ENCODE peak calls at places on chromosomes 4 and X, in six cellular contexts. One of them, this sample, is unnamed.

GRCh38 chr4:173418636-173419035 is 19.7 kb upstream of the SCRG1 start:
- DNase-seq in T-helper 1 cell: no peak
- DNase-seq in D341Med: no peak
- DNase-seq in memory B cell: no peak
- DNase-seq in nephron progenitor cell: no peak
- DNase-seq in naive B cell: no peak
- DNase-seq in this sample: no peak

GRCh38 chr4:183700407-183700806 is 41.3 kb downstream of the TRAPPC11 start:
- DNase-seq in nephron progenitor cell: no peak
- DNase-seq in D341Med: no peak
- DNase-seq in memory B cell: no peak
- DNase-seq in T-helper 1 cell: no peak
- DNase-seq in naive B cell: no peak
- DNase-seq in this sample: no peak

GRCh38 chr4:7518871-7519637 is 84.3 kb upstream of the PSAPL1 start:
- DNase-seq in nephron progenitor cell: no peak
- DNase-seq in T-helper 1 cell: no peak
- DNase-seq in memory B cell: no peak
- DNase-seq in naive B cell: no peak
- DNase-seq in D341Med: no peak
- DNase-seq in this sample: no peak

GRCh38 chr4:158930573-158930972 is 161.7 kb downstream of the FNIP2 start:
- DNase-seq in memory B cell: no peak
- DNase-seq in D341Med: no peak
- DNase-seq in naive B cell: no peak
- DNase-seq in nephron progenitor cell: no peak
- DNase-seq in T-helper 1 cell: no peak
- DNase-seq in this sample: no peak

GRCh38 chr4:107094976-107095375 is 58.9 kb upstream of the DKK2 start:
- DNase-seq in T-helper 1 cell: no peak
- DNase-seq in nephron progenitor cell: no peak
- DNase-seq in memory B cell: no peak
- DNase-seq in naive B cell: no peak
- DNase-seq in D341Med: no peak
- DNase-seq in this sample: no peak

GRCh38 chr4:32161382-32161781 is 1441.2 kb downstream of the PCDH7 start:
- DNase-seq in memory B cell: no peak
- DNase-seq in T-helper 1 cell: no peak
- DNase-seq in nephron progenitor cell: no peak
- DNase-seq in D341Med: no peak
- DNase-seq in naive B cell: no peak
- DNase-seq in this sample: no peak

GRCh38 chrX:32155044-32155638 is 1056.2 kb downstream of the DMD start:
- DNase-seq in nephron progenitor cell: no peak
- DNase-seq in naive B cell: no peak
- DNase-seq in D341Med: no peak
- DNase-seq in T-helper 1 cell: no peak
- DNase-seq in memory B cell: no peak
- DNase-seq in this sample: no peak

GRCh38 chrX:21770631-21771321 is 12.9 kb upstream of the SMPX start:
- DNase-seq in memory B cell: no peak
- DNase-seq in D341Med: no peak
- DNase-seq in T-helper 1 cell: no peak
- DNase-seq in naive B cell: no peak
- DNase-seq in nephron progenitor cell: no peak
- DNase-seq in this sample: no peak

GRCh38 chr4:39227906-39228305 is 45.6 kb downstream of the WDR19 start:
- DNase-seq in naive B cell: no peak
- DNase-seq in D341Med: no peak
- DNase-seq in nephron progenitor cell: no peak
- DNase-seq in T-helper 1 cell: no peak
- DNase-seq in memory B cell: no peak
- DNase-seq in this sample: no peak

GRCh38 chrX:120697053-120697452 is 67.2 kb upstream of the C1GALT1C1 start:
- DNase-seq in naive B cell: no peak
- DNase-seq in memory B cell: no peak
- DNase-seq in D341Med: no peak
- DNase-seq in T-helper 1 cell: peak
- DNase-seq in nephron progenitor cell: no peak
- DNase-seq in this sample: peak

GRCh38 chrX:100872161-100872560 is 2.0 kb downstream of the NOX1 start:
- DNase-seq in memory B cell: no peak
- DNase-seq in D341Med: no peak
- DNase-seq in nephron progenitor cell: no peak
- DNase-seq in naive B cell: no peak
- DNase-seq in T-helper 1 cell: no peak
- DNase-seq in this sample: no peak

GRCh38 chr4:6769138-6769983 is 13.2 kb upstream of the KIAA0232 start:
- DNase-seq in memory B cell: no peak
- DNase-seq in T-helper 1 cell: no peak
- DNase-seq in D341Med: no peak
- DNase-seq in naive B cell: no peak
- DNase-seq in nephron progenitor cell: no peak
- DNase-seq in this sample: no peak

GRCh38 chrX:38726596-38726995 is 74.7 kb upstream of the MID1IP1 start:
- DNase-seq in D341Med: no peak
- DNase-seq in nephron progenitor cell: no peak
- DNase-seq in T-helper 1 cell: no peak
- DNase-seq in memory B cell: no peak
- DNase-seq in naive B cell: no peak
- DNase-seq in this sample: no peak

This sample was measured in CD8-positive, alpha-beta memory T cell.